ENCODE peak calls at places on chromosomes 16 and 17, in ten cellular contexts. W is OCI-LY7; X is H7; K is T-helper 2 cell; B is NCI-H1436; N is NCI-H748 treated with DMSO at 0.1 percent for 48 hours; I is activated naive CD4-positive, alpha-beta T cell treated with Interleukin-2 at 50 U/mL for 16 hours; A is psoas muscle; F is GM20000; O is DMS 273 treated with DMSO at 0.1 percent for 48 hours. Q is an unnamed sample.

GRCh38 chr17:47776330-47777197 is 43.5 kb downstream of the TBX21 start:
- DNase-seq in O (no peak), B (peak), X (peak), I (peak), W (peak), A (no peak), N (peak), F (peak), K (no peak), Q (peak)

GRCh38 chr17:28473542-28473941 is at the start of gene SLC13A2:
- DNase-seq in B (no peak), K (no peak), F (no peak), X (peak), A (no peak), I (no peak), W (no peak), N (no peak), O (no peak), Q (no peak)

GRCh38 chr17:82237083-82237745 is 8.4 kb downstream of the SLC16A3 start:
- DNase-seq in X (peak), A (peak), N (no peak), K (no peak), O (no peak), I (no peak), F (no peak), W (no peak), B (no peak), Q (no peak)

GRCh38 chr17:74531231-74531761 is at the start of gene CD300LB:
- DNase-seq in X (peak), F (no peak), N (no peak), I (no peak), K (no peak), W (no peak), A (no peak), B (no peak), O (no peak), Q (no peak)

GRCh38 chr16:53740476-53740875 is 36.5 kb downstream of the FTO start:
- DNase-seq in X (no peak), O (no peak), K (no peak), N (no peak), A (no peak), I (no peak), F (no peak), W (no peak), B (no peak), Q (no peak)

GRCh38 chr17:45127583-45128300 is 4.6 kb downstream of the PLCD3 start:
- DNase-seq in F (no peak), A (no peak), W (no peak), X (peak), N (no peak), I (no peak), O (no peak), K (no peak), B (no peak), Q (no peak)

GRCh38 chr17:4884489-4884888 is 14.8 kb upstream of the C17orf107 start:
- DNase-seq in A (peak), B (no peak), X (peak), I (no peak), F (no peak), N (no peak), O (no peak), K (no peak), W (no peak), Q (no peak)

GRCh38 chr17:59803377-59803757 is 89.4 kb downstream of the TUBD1 start:
- DNase-seq in X (no peak), A (no peak), F (no peak), O (no peak), W (no peak), N (no peak), I (no peak), K (no peak), B (no peak), Q (no peak)

GRCh38 chr17:81349397-81350319 is 45.6 kb upstream of the BAHCC1 start:
- DNase-seq in I (no peak), F (no peak), K (no peak), W (no peak), A (no peak), X (no peak), B (no peak), O (peak), N (no peak), Q (no peak)

GRCh38 chr16:50878966-50879615 is 137.2 kb downstream of the CYLD start:
- DNase-seq in W (no peak), X (peak), F (no peak), K (no peak), N (no peak), O (no peak), I (no peak), B (peak), A (no peak), Q (no peak)

GRCh38 chr16:48123104-48123788 is 32.5 kb downstream of the ABCC12 start:
- DNase-seq in X (no peak), I (peak), K (peak), W (no peak), F (peak), A (no peak), B (no peak), O (no peak), N (no peak), Q (no peak)